ENCODE peak calls at places on chromosomes 5 and 9, in six cellular contexts. One of them, this sample, is unnamed.

GRCh38 chr5:43854697-43855292 is 251.8 kb downstream of the NNT start:
- DNase-seq in stimulated activated CD4-positive, alpha-beta T cell treated with anti-CD3 and anti-CD28 coated beads, Interleukin-12 subunit alpha, Interleukin-12 subunit beta, amount 100 ng/mL, for 48 hours: no peak
- DNase-seq in activated CD4-positive, alpha-beta T cell treated with anti-CD3 and anti-CD28 coated beads, Interleukin-2, amount 50 U/mL, for 4 hours: no peak
- DNase-seq in cardiac fibroblast: peak
- DNase-seq in COLO829: no peak
- DNase-seq in SK-N-MC: no peak
- DNase-seq in this sample: no peak

GRCh38 chr9:38768351-38768761 is 48.4 kb upstream of the FAM240B start:
- DNase-seq in stimulated activated CD4-positive, alpha-beta T cell treated with anti-CD3 and anti-CD28 coated beads, Interleukin-12 subunit alpha, Interleukin-12 subunit beta, amount 100 ng/mL, for 48 hours: no peak
- DNase-seq in activated CD4-positive, alpha-beta T cell treated with anti-CD3 and anti-CD28 coated beads, Interleukin-2, amount 50 U/mL, for 4 hours: no peak
- DNase-seq in cardiac fibroblast: no peak
- DNase-seq in COLO829: no peak
- DNase-seq in SK-N-MC: no peak
- DNase-seq in this sample: no peak

GRCh38 chr5:11149136-11149535 is 388.1 kb upstream of the DAP start:
- DNase-seq in stimulated activated CD4-positive, alpha-beta T cell treated with anti-CD3 and anti-CD28 coated beads, Interleukin-12 subunit alpha, Interleukin-12 subunit beta, amount 100 ng/mL, for 48 hours: no peak
- DNase-seq in activated CD4-positive, alpha-beta T cell treated with anti-CD3 and anti-CD28 coated beads, Interleukin-2, amount 50 U/mL, for 4 hours: no peak
- DNase-seq in cardiac fibroblast: no peak
- DNase-seq in COLO829: no peak
- DNase-seq in SK-N-MC: no peak
- DNase-seq in this sample: no peak

GRCh38 chr5:991472-992267 is 16.9 kb upstream of the NKD2 start:
- DNase-seq in stimulated activated CD4-positive, alpha-beta T cell treated with anti-CD3 and anti-CD28 coated beads, Interleukin-12 subunit alpha, Interleukin-12 subunit beta, amount 100 ng/mL, for 48 hours: no peak
- DNase-seq in activated CD4-positive, alpha-beta T cell treated with anti-CD3 and anti-CD28 coated beads, Interleukin-2, amount 50 U/mL, for 4 hours: no peak
- DNase-seq in cardiac fibroblast: no peak
- DNase-seq in COLO829: no peak
- DNase-seq in SK-N-MC: no peak
- DNase-seq in this sample: no peak

GRCh38 chr5:125054106-125054505 is 307.7 kb upstream of the ZNF608 start:
- DNase-seq in stimulated activated CD4-positive, alpha-beta T cell treated with anti-CD3 and anti-CD28 coated beads, Interleukin-12 subunit alpha, Interleukin-12 subunit beta, amount 100 ng/mL, for 48 hours: no peak
- DNase-seq in activated CD4-positive, alpha-beta T cell treated with anti-CD3 and anti-CD28 coated beads, Interleukin-2, amount 50 U/mL, for 4 hours: no peak
- DNase-seq in cardiac fibroblast: no peak
- DNase-seq in COLO829: no peak
- DNase-seq in SK-N-MC: no peak
- DNase-seq in this sample: no peak

GRCh38 chr5:141733198-141733597 is 51.2 kb upstream of the ARAP3 start:
- DNase-seq in stimulated activated CD4-positive, alpha-beta T cell treated with anti-CD3 and anti-CD28 coated beads, Interleukin-12 subunit alpha, Interleukin-12 subunit beta, amount 100 ng/mL, for 48 hours: no peak
- DNase-seq in activated CD4-positive, alpha-beta T cell treated with anti-CD3 and anti-CD28 coated beads, Interleukin-2, amount 50 U/mL, for 4 hours: no peak
- DNase-seq in cardiac fibroblast: no peak
- DNase-seq in COLO829: no peak
- DNase-seq in SK-N-MC: no peak
- DNase-seq in this sample: no peak

GRCh38 chr9:126916909-126917308 is 2.3 kb downstream of the RALGPS1 start:
- DNase-seq in stimulated activated CD4-positive, alpha-beta T cell treated with anti-CD3 and anti-CD28 coated beads, Interleukin-12 subunit alpha, Interleukin-12 subunit beta, amount 100 ng/mL, for 48 hours: no peak
- DNase-seq in activated CD4-positive, alpha-beta T cell treated with anti-CD3 and anti-CD28 coated beads, Interleukin-2, amount 50 U/mL, for 4 hours: no peak
- DNase-seq in cardiac fibroblast: no peak
- DNase-seq in COLO829: no peak
- DNase-seq in SK-N-MC: no peak
- DNase-seq in this sample: no peak

GRCh38 chr5:91225848-91226686 is 157.1 kb downstream of the ARRDC3 start:
- DNase-seq in stimulated activated CD4-positive, alpha-beta T cell treated with anti-CD3 and anti-CD28 coated beads, Interleukin-12 subunit alpha, Interleukin-12 subunit beta, amount 100 ng/mL, for 48 hours: peak
- DNase-seq in activated CD4-positive, alpha-beta T cell treated with anti-CD3 and anti-CD28 coated beads, Interleukin-2, amount 50 U/mL, for 4 hours: peak
- DNase-seq in cardiac fibroblast: no peak
- DNase-seq in COLO829: no peak
- DNase-seq in SK-N-MC: no peak
- DNase-seq in this sample: peak

GRCh38 chr5:141412853-141413539 is at the start of gene PCDHGA10:
- DNase-seq in stimulated activated CD4-positive, alpha-beta T cell treated with anti-CD3 and anti-CD28 coated beads, Interleukin-12 subunit alpha, Interleukin-12 subunit beta, amount 100 ng/mL, for 48 hours: no peak
- DNase-seq in activated CD4-positive, alpha-beta T cell treated with anti-CD3 and anti-CD28 coated beads, Interleukin-2, amount 50 U/mL, for 4 hours: peak
- DNase-seq in cardiac fibroblast: peak
- DNase-seq in COLO829: no peak
- DNase-seq in SK-N-MC: no peak
- DNase-seq in this sample: no peak

GRCh38 chr5:140855772-140856674 is at the start of gene PCDHA10:
- DNase-seq in stimulated activated CD4-positive, alpha-beta T cell treated with anti-CD3 and anti-CD28 coated beads, Interleukin-12 subunit alpha, Interleukin-12 subunit beta, amount 100 ng/mL, for 48 hours: no peak
- DNase-seq in activated CD4-positive, alpha-beta T cell treated with anti-CD3 and anti-CD28 coated beads, Interleukin-2, amount 50 U/mL, for 4 hours: no peak
- DNase-seq in cardiac fibroblast: peak
- DNase-seq in COLO829: peak
- DNase-seq in SK-N-MC: peak
- DNase-seq in this sample: no peak

GRCh38 chr9:71767421-71768321 is 642 bp downstream of the CEMIP2 start:
- DNase-seq in stimulated activated CD4-positive, alpha-beta T cell treated with anti-CD3 and anti-CD28 coated beads, Interleukin-12 subunit alpha, Interleukin-12 subunit beta, amount 100 ng/mL, for 48 hours: no peak
- DNase-seq in activated CD4-positive, alpha-beta T cell treated with anti-CD3 and anti-CD28 coated beads, Interleukin-2, amount 50 U/mL, for 4 hours: no peak
- DNase-seq in cardiac fibroblast: peak
- DNase-seq in COLO829: no peak
- DNase-seq in SK-N-MC: no peak
- DNase-seq in this sample: no peak

GRCh38 chr5:128736567-128736966 is 198.5 kb upstream of the FBN2 start:
- DNase-seq in stimulated activated CD4-positive, alpha-beta T cell treated with anti-CD3 and anti-CD28 coated beads, Interleukin-12 subunit alpha, Interleukin-12 subunit beta, amount 100 ng/mL, for 48 hours: no peak
- DNase-seq in activated CD4-positive, alpha-beta T cell treated with anti-CD3 and anti-CD28 coated beads, Interleukin-2, amount 50 U/mL, for 4 hours: no peak
- DNase-seq in cardiac fibroblast: peak
- DNase-seq in COLO829: peak
- DNase-seq in SK-N-MC: no peak
- DNase-seq in this sample: no peak

GRCh38 chr5:139458580-139459407 is 3.7 kb downstream of the ECSCR start:
- DNase-seq in stimulated activated CD4-positive, alpha-beta T cell treated with anti-CD3 and anti-CD28 coated beads, Interleukin-12 subunit alpha, Interleukin-12 subunit beta, amount 100 ng/mL, for 48 hours: peak
- DNase-seq in activated CD4-positive, alpha-beta T cell treated with anti-CD3 and anti-CD28 coated beads, Interleukin-2, amount 50 U/mL, for 4 hours: peak
- DNase-seq in cardiac fibroblast: peak
- DNase-seq in COLO829: no peak
- DNase-seq in SK-N-MC: no peak
- DNase-seq in this sample: peak

GRCh38 chr9:129415031-129415953 is 205.6 kb downstream of the C9orf50 start:
- DNase-seq in stimulated activated CD4-positive, alpha-beta T cell treated with anti-CD3 and anti-CD28 coated beads, Interleukin-12 subunit alpha, Interleukin-12 subunit beta, amount 100 ng/mL, for 48 hours: no peak
- DNase-seq in activated CD4-positive, alpha-beta T cell treated with anti-CD3 and anti-CD28 coated beads, Interleukin-2, amount 50 U/mL, for 4 hours: no peak
- DNase-seq in cardiac fibroblast: no peak
- DNase-seq in COLO829: no peak
- DNase-seq in SK-N-MC: no peak
- DNase-seq in this sample: no peak

GRCh38 chr5:1655496-1656270 is 131.9 kb upstream of the LPCAT1 start:
- DNase-seq in stimulated activated CD4-positive, alpha-beta T cell treated with anti-CD3 and anti-CD28 coated beads, Interleukin-12 subunit alpha, Interleukin-12 subunit beta, amount 100 ng/mL, for 48 hours: no peak
- DNase-seq in activated CD4-positive, alpha-beta T cell treated with anti-CD3 and anti-CD28 coated beads, Interleukin-2, amount 50 U/mL, for 4 hours: no peak
- DNase-seq in cardiac fibroblast: no peak
- DNase-seq in COLO829: no peak
- DNase-seq in SK-N-MC: no peak
- DNase-seq in this sample: no peak

GRCh38 chr5:29197636-29198035 is 1995.8 kb upstream of the CDH6 start:
- DNase-seq in stimulated activated CD4-positive, alpha-beta T cell treated with anti-CD3 and anti-CD28 coated beads, Interleukin-12 subunit alpha, Interleukin-12 subunit beta, amount 100 ng/mL, for 48 hours: no peak
- DNase-seq in activated CD4-positive, alpha-beta T cell treated with anti-CD3 and anti-CD28 coated beads, Interleukin-2, amount 50 U/mL, for 4 hours: no peak
- DNase-seq in cardiac fibroblast: no peak
- DNase-seq in COLO829: no peak
- DNase-seq in SK-N-MC: no peak
- DNase-seq in this sample: no peak

GRCh38 chr9:36208521-36209253 is 18.0 kb downstream of the CLTA start:
- DNase-seq in stimulated activated CD4-positive, alpha-beta T cell treated with anti-CD3 and anti-CD28 coated beads, Interleukin-12 subunit alpha, Interleukin-12 subunit beta, amount 100 ng/mL, for 48 hours: no peak
- DNase-seq in activated CD4-positive, alpha-beta T cell treated with anti-CD3 and anti-CD28 coated beads, Interleukin-2, amount 50 U/mL, for 4 hours: no peak
- DNase-seq in cardiac fibroblast: no peak
- DNase-seq in COLO829: no peak
- DNase-seq in SK-N-MC: no peak
- DNase-seq in this sample: no peak

GRCh38 chr9:70156729-70157128 is 102.0 kb upstream of the SMC5 start:
- DNase-seq in stimulated activated CD4-positive, alpha-beta T cell treated with anti-CD3 and anti-CD28 coated beads, Interleukin-12 subunit alpha, Interleukin-12 subunit beta, amount 100 ng/mL, for 48 hours: no peak
- DNase-seq in activated CD4-positive, alpha-beta T cell treated with anti-CD3 and anti-CD28 coated beads, Interleukin-2, amount 50 U/mL, for 4 hours: no peak
- DNase-seq in cardiac fibroblast: peak
- DNase-seq in COLO829: no peak
- DNase-seq in SK-N-MC: no peak
- DNase-seq in this sample: no peak